ENCODE peak calls at places on chromosome 2, in four cellular contexts. V is stomach, B is coronary artery, C is upper lobe of right lung. Y is an unnamed sample.

GRCh38 chr2:46922049-46922448 is 6.4 kb upstream of the MCFD2 start:
- DNase-seq in B (no peak), C (no peak), V (no peak), Y (no peak)

GRCh38 chr2:583666-584065 is 93.5 kb downstream of the TMEM18 start:
- DNase-seq in C (no peak), V (no peak), B (peak; percentile 54), Y (no peak)

GRCh38 chr2:238489896-238490295 is 63.2 kb downstream of the ASB1 start:
- DNase-seq in C (no peak), V (no peak), B (peak; percentile 58), Y (no peak)

GRCh38 chr2:159249955-159250723 is 36.4 kb downstream of the WDSUB1 start:
- DNase-seq in C (no peak), B (no peak), V (no peak), Y (no peak)

GRCh38 chr2:65053199-65053598 is 3.0 kb upstream of the CEP68 start:
- DNase-seq in C (no peak), V (no peak), B (no peak), Y (no peak)

GRCh38 chr2:217816396-217816869 is 186.4 kb downstream of the TNS1 start:
- DNase-seq in B (no peak), V (no peak), C (no peak), Y (no peak)

GRCh38 chr2:217784996-217785543 is 217.7 kb downstream of the TNS1 start:
- DNase-seq in B (no peak), V (no peak), C (no peak), Y (no peak)

GRCh38 chr2:21117688-21118087 is 6.1 kb upstream of the TDRD15 start:
- DNase-seq in V (no peak), C (no peak), B (no peak), Y (no peak)

GRCh38 chr2:144137269-144137668 is 382.6 kb downstream of the ZEB2 start:
- DNase-seq in C (no peak), B (no peak), V (no peak), Y (no peak)

GRCh38 chr2:114550895-114551793 is 108.7 kb downstream of the DPP10 start:
- DNase-seq in V (peak; percentile 37), C (no peak), B (no peak), Y (peak; percentile 13)

GRCh38 chr2:127589358-127589757 is 53.9 kb downstream of the MYO7B start:
- DNase-seq in V (no peak), C (no peak), B (peak; percentile 17), Y (no peak)

GRCh38 chr2:208584387-208584965 is 177.9 kb downstream of the PTH2R start:
- DNase-seq in B (no peak), V (no peak), C (no peak), Y (peak; percentile 31)

GRCh38 chr2:45137941-45138695 is 128.9 kb upstream of the SIX2 start:
- DNase-seq in V (no peak), B (no peak), C (no peak), Y (no peak)

GRCh38 chr2:109144271-109144670 is 15.3 kb downstream of the SH3RF3 start:
- DNase-seq in C (no peak), V (no peak), B (no peak), Y (no peak)

GRCh38 chr2:119197529-119198266 is 25.9 kb upstream of the STEAP3 start:
- DNase-seq in V (no peak), B (no peak), C (no peak), Y (no peak)

GRCh38 chr2:96075199-96075771 is 40.6 kb upstream of the GPAT2 start:
- DNase-seq in V (no peak), C (no peak), B (no peak), Y (no peak)

GRCh38 chr2:233919938-233920337 is 2.8 kb downstream of the TRPM8 start:
- DNase-seq in C (no peak), V (no peak), B (no peak), Y (no peak)

GRCh38 chr2:53475320-53475719 is 292.3 kb upstream of the CHAC2 start:
- DNase-seq in V (no peak), C (no peak), B (no peak), Y (no peak)

GRCh38 chr2:162840598-162841246 is 2.2 kb upstream of the KCNH7 start:
- DNase-seq in C (no peak), B (no peak), V (peak; percentile 45), Y (no peak)

GRCh38 chr2:111216811-111217652 is 96.3 kb downstream of the BCL2L11 start:
- DNase-seq in B (no peak), C (no peak), V (no peak), Y (no peak)

GRCh38 chr2:23776021-23776420 is 150.9 kb downstream of the ATAD2B start:
- DNase-seq in C (no peak), V (no peak), B (no peak), Y (no peak)

GRCh38 chr2:238881353-238882082 is 33.6 kb downstream of the TWIST2 start:
- DNase-seq in V (no peak), C (no peak), B (no peak), Y (no peak)

GRCh38 chr2:44933434-44933951 is 8.0 kb upstream of the SIX3 start:
- DNase-seq in V (no peak), B (no peak), C (no peak), Y (no peak)

GRCh38 chr2:194289712-194290346 is 1367.2 kb upstream of the SLC39A10 start:
- DNase-seq in B (no peak), C (no peak), V (no peak), Y (no peak)

GRCh38 chr2:194294156-194294555 is 1362.9 kb upstream of the SLC39A10 start:
- DNase-seq in B (no peak), V (no peak), C (no peak), Y (no peak)

DNA sequence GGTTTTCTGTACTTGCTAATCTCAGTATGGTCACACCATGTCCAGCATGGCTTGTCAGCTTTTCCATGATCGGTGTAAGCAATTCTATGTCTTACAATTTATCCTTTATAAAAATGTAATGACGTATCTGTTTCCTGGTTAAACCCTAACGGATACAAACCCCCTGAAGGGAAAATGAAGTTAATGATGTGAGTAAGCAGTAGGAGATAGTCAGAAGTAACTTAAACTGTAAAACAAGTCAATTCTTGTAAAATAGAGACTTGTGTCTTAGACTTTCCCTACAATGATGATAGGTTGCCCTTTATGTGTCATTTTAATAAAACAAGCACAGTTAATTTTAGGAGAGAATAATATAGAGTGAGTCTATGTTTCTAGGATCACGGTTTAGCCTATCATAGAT is 1365.9 kb upstream of the SLC39A10 start:
- DNase-seq in V (no peak), C (no peak), B (no peak), Y (no peak)
- H3K4me3 ChIP-seq in V (no peak overlapping the region), C (no peak overlapping the region), B (no peak overlapping the region), Y (no peak overlapping the region)

DNA sequence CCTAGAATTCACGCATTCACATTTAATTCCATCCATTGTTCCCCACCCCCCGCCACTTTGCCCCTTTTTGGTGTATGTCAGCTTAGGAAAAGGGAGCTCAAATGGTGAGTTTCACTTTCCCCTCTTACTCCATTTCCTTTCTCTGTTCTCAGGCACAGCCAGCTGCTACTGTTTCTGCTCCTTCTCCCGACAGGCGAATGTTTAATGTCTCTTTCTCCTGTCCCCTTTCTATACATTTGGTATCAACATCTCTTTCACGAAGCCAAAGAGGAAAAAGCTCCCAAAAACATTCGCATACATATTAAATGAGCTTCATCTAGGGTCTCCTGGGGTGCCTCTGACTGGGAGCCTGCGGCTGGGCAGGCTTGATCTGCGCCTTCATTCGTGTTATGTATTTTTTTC is 124.2 kb upstream of the SATB2 start:
- DNase-seq in B (no peak), V (no peak), C (no peak), Y (no peak)
- H3K4me3 ChIP-seq in B (peak overlapping the region; percentile 57), V (peak overlapping the region; percentile 23), C (peak overlapping the region; percentile 28), Y (no peak overlapping the region)

GRCh38 chr2:154698789-154699559 is 479 bp downstream of the KCNJ3 start:
- DNase-seq in B (no peak), V (no peak), C (no peak), Y (no peak)
- H3K4me3 ChIP-seq in B (peak overlapping the region; percentile 87), V (peak overlapping the region; percentile 71), C (no peak overlapping the region), Y (no peak overlapping the region)

GRCh38 chr2:197707316-197708213 is 2.4 kb downstream of the MARS2 start:
- DNase-seq in V (no peak), B (no peak), C (no peak), Y (no peak)
- H3K4me3 ChIP-seq in V (peak overlapping the region; percentile 100), B (peak overlapping the region; percentile 79), C (peak overlapping the region; percentile 91), Y (peak overlapping the region; percentile 96)

DNA sequence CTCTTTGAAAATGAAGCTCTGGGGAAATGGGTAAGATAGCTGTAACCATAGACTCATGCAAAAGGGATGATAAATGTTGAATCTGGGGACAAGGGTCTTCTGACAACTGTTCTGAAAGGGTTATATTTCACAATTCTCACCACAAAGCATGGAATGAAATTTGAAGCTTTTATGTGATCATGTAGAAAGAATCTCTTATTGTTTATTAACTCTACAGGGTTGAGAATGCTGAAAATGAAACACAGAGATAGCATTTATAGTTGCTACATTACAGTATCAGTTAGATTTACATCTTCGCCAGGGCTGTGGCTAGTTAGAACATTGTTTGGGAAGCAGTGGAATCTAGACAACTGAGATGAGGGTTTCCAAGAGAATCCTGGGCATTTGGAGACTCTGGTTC is 97.4 kb upstream of the LHCGR start:
- DNase-seq in C (no peak), V (no peak), B (no peak), Y (no peak)
- H3K4me3 ChIP-seq in C (no peak overlapping the region), V (no peak overlapping the region), B (no peak overlapping the region), Y (no peak overlapping the region)

GRCh38 chr2:37322368-37322767 is 2.3 kb downstream of the PRKD3 start:
- DNase-seq in V (no peak), C (no peak), B (no peak), Y (peak; percentile 47)
- H3K4me3 ChIP-seq in V (peak overlapping the region; percentile 78), C (peak overlapping the region; percentile 74), B (peak overlapping the region; percentile 96), Y (peak overlapping the region; percentile 88)

GRCh38 chr2:70907130-70907756 is 28.5 kb upstream of the ATP6V1B1 start:
- DNase-seq in B (peak; percentile 67), V (peak; percentile 24), C (no peak), Y (no peak)
- H3K4me3 ChIP-seq in B (peak overlapping the region; percentile 56), V (peak overlapping the region; percentile 31), C (peak overlapping the region; percentile 29), Y (no peak overlapping the region)

DNA sequence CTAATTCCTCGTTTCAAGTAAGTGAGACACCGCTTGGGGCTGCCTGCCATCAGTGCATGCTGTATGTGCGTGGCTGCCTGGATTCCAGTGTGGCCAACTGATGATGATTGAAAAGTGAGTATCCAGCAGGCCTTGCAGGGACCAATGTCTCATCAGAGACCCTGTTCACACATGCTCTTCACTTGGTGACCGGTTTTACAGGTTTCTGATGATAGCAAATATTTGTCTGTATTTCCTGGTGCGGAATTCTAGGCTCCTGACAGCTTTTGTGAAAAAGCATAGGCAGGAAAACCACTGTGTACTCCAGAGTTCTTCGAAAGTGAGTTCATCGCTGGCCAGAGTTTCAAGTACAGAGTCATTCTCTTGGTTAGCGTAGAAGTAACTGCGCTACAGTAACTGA is 13.8 kb upstream of the YWHAQ start:
- DNase-seq in V (no peak), B (no peak), C (no peak), Y (no peak)
- H3K4me3 ChIP-seq in V (no peak overlapping the region), B (no peak overlapping the region), C (no peak overlapping the region), Y (no peak overlapping the region)

Y was measured in BE2C.